ENCODE peak calls at places on chromosomes 7 and 10, in five cellular contexts. F is LoVo, R is psoas muscle, O is body of pancreas, H is hepatic stellate cell. Y is an unnamed sample.

GRCh38 chr10:14605231-14605925 is 169.3 kb downstream of the FAM107B start:
- DNase-seq in O (no peak), R (no peak), F (peak), H (peak), Y (no peak)

GRCh38 chr7:117044664-117045063 is 91.4 kb downstream of the ST7 start:
- DNase-seq in F (no peak), H (no peak), R (no peak), O (no peak), Y (no peak)

GRCh38 chr7:31308642-31309041 is 31.9 kb downstream of the NEUROD6 start:
- DNase-seq in H (no peak), F (no peak), O (no peak), R (no peak), Y (no peak)

GRCh38 chr10:48287417-48288391 is 13.2 kb upstream of the FRMPD2 start:
- DNase-seq in O (peak), H (no peak), R (no peak), F (no peak), Y (no peak)

GRCh38 chr10:54903770-54904169 is 102.7 kb upstream of the PCDH15 start:
- DNase-seq in R (no peak), H (no peak), F (no peak), O (no peak), Y (no peak)

GRCh38 chr10:27157150-27157549 is 2.0 kb downstream of the MASTL start:
- DNase-seq in H (no peak), O (no peak), F (no peak), R (no peak), Y (no peak)

GRCh38 chr7:7911339-7911738 is 57.3 kb upstream of the GLCCI1 start:
- DNase-seq in R (no peak), O (no peak), F (peak), H (peak), Y (no peak)

GRCh38 chr10:58511765-58512469 is 755 bp upstream of the BICC1 start:
- DNase-seq in R (peak), O (no peak), F (no peak), H (peak), Y (peak)

GRCh38 chr7:105285118-105285874 is 103.4 kb downstream of the SRPK2 start:
- DNase-seq in O (no peak), R (no peak), H (no peak), F (no peak), Y (no peak)

GRCh38 chr7:42768037-42768436 is 143.8 kb downstream of the C7orf25 start:
- DNase-seq in O (no peak), F (no peak), H (no peak), R (no peak), Y (no peak)

GRCh38 chr10:38047666-38048065 is 37.2 kb downstream of the ZNF33A start:
- DNase-seq in H (no peak), F (no peak), R (no peak), O (no peak), Y (no peak)

GRCh38 chr7:131653418-131654248 is 97.2 kb upstream of the PODXL start:
- DNase-seq in F (peak), O (no peak), R (peak), H (no peak), Y (no peak)

GRCh38 chr7:112985377-112985987 is 101.1 kb downstream of the GPR85 start:
- DNase-seq in H (peak), R (no peak), O (no peak), F (no peak), Y (no peak)

GRCh38 chr10:114479307-114479706 is 75.0 kb upstream of the AFAP1L2 start:
- DNase-seq in O (no peak), R (peak), F (no peak), H (no peak), Y (no peak)

GRCh38 chr10:44689368-44689767 is 221.8 kb upstream of the TMEM72 start:
- DNase-seq in F (no peak), H (peak), O (no peak), R (no peak), Y (no peak)

GRCh38 chr7:32221756-32222155 is 151.5 kb upstream of the PDE1C start:
- DNase-seq in R (no peak), H (no peak), O (no peak), F (no peak), Y (no peak)

GRCh38 chr10:23200586-23200985 is 8.5 kb downstream of the PTF1A start:
- DNase-seq in R (no peak), O (no peak), F (no peak), H (no peak), Y (no peak)

GRCh38 chr7:145718129-145718528 is 398.5 kb upstream of the CNTNAP2 start:
- DNase-seq in R (no peak), H (no peak), F (no peak), O (no peak), Y (peak)